ENCODE peak calls at places on chromosomes 2 and 18, in eight cellular contexts. Y is transverse colon; D is tibial artery; Q is aorta; G is neural progenitor cell; H is pancreas; W is upper lobe of right lung; A is effector memory CD4-positive, alpha-beta T cell. X is an unnamed sample. For H3K4me1, the result is how much of the 10 kb centered on the place peaks cover.

GRCh38 chr2:46805401-46805951 is 110.1 kb downstream of the MCFD2 start:
- DNase-seq in W (no peak), A (no peak), G (no peak), Q (no peak), H (no peak), Y (no peak), D (no peak), X (no peak)

GRCh38 chr2:127277028-127277427 is 16.9 kb downstream of the ERCC3 start:
- DNase-seq in Y (no peak), H (no peak), D (no peak), A (no peak), G (no peak), W (no peak), Q (no peak), X (no peak)

GRCh38 chr2:158894572-158894971 is 73.9 kb upstream of the TANC1 start:
- DNase-seq in H (no peak), Y (no peak), W (no peak), A (no peak), D (no peak), Q (no peak), G (no peak), X (no peak)

GRCh38 chr2:9307505-9307904 is 100.9 kb downstream of the ASAP2 start:
- DNase-seq in G (no peak), W (no peak), D (no peak), H (no peak), Q (no peak), Y (no peak), A (no peak), X (peak)

GRCh38 chr2:237876056-237876439 is 16.6 kb downstream of the RAMP1 start:
- DNase-seq in A (no peak), W (peak), G (no peak), D (peak), Y (no peak), H (no peak), Q (peak), X (no peak)

GRCh38 chr2:172052000-172052983 is 33.0 kb upstream of the DLX1 start:
- DNase-seq in H (no peak), D (no peak), Q (no peak), A (no peak), W (no peak), G (no peak), Y (no peak), X (peak)

GRCh38 chr2:185208261-185208660 is 530.3 kb upstream of the FSIP2 start:
- DNase-seq in Y (peak), Q (no peak), H (no peak), W (no peak), A (no peak), G (peak), D (no peak), X (peak)

GRCh38 chr18:26621161-26622026 is 73.0 kb upstream of the KCTD1 start:
- DNase-seq in Q (no peak), G (peak), D (no peak), A (no peak), Y (peak), H (peak), W (peak), X (peak)

GRCh38 chr2:135802350-135802749 is 34.6 kb downstream of the LCT start:
- DNase-seq in Y (no peak), W (no peak), H (no peak), Q (no peak), D (no peak), A (no peak), G (no peak), X (no peak)

GRCh38 chr2:213995400-213996105 is 415.3 kb upstream of the VWC2L start:
- DNase-seq in A (no peak), G (no peak), H (no peak), Q (no peak), Y (no peak), D (no peak), W (no peak), X (no peak)

GRCh38 chr2:120897399-120897798 is 161.7 kb downstream of the GLI2 start:
- DNase-seq in Y (no peak), A (no peak), H (no peak), W (no peak), D (no peak), Q (no peak), G (no peak), X (no peak)

GRCh38 chr2:205673312-205673711 is 9.0 kb upstream of the NRP2 start:
- DNase-seq in A (no peak), G (no peak), H (no peak), W (no peak), Q (no peak), Y (no peak), D (no peak), X (no peak)

GRCh38 chr2:54624611-54625071 is 98.8 kb upstream of the EML6 start:
- DNase-seq in H (no peak), Q (no peak), Y (no peak), W (no peak), A (no peak), D (no peak), G (no peak), X (no peak)

GRCh38 chr2:83168377-83168776 is 1290.7 kb downstream of the SUCLG1 start:
- DNase-seq in A (no peak), G (no peak), Y (no peak), D (no peak), Q (no peak), H (no peak), W (no peak), X (no peak)

GRCh38 chr2:209470466-209470865 is 46.6 kb downstream of the MAP2 start:
- DNase-seq in Y (no peak), Q (no peak), H (no peak), W (no peak), G (no peak), A (no peak), D (no peak), X (no peak)

GRCh38 chr2:119765404-119766002 is 5.8 kb downstream of the PTPN4 start:
- DNase-seq in Y (no peak), W (no peak), Q (no peak), D (no peak), H (no peak), A (no peak), G (no peak), X (no peak)

GRCh38 chr2:119760876-119761275 is 1.2 kb downstream of the PTPN4 start:
- DNase-seq in Y (no peak), G (no peak), H (no peak), D (no peak), Q (no peak), A (no peak), W (no peak), X (peak)

GRCh38 chr2:119766944-119767343 is 7.2 kb downstream of the PTPN4 start:
- DNase-seq in Q (no peak), D (no peak), W (no peak), H (no peak), A (no peak), Y (no peak), G (no peak), X (no peak)

GRCh38 chr2:119768731-119769130 is 9.0 kb downstream of the PTPN4 start:
- DNase-seq in H (no peak), A (no peak), Y (no peak), Q (no peak), D (no peak), G (no peak), W (no peak), X (no peak)

GRCh38 chr2:119764832-119765231 is 5.1 kb downstream of the PTPN4 start:
- DNase-seq in H (no peak), Q (no peak), D (no peak), W (no peak), A (no peak), G (no peak), Y (no peak), X (no peak)
- H3K4me1 ChIP-seq in H (under half), Q (under half), D (under half), W (under half), A (under half), G (under half), Y (under half), X (under half)

DNA sequence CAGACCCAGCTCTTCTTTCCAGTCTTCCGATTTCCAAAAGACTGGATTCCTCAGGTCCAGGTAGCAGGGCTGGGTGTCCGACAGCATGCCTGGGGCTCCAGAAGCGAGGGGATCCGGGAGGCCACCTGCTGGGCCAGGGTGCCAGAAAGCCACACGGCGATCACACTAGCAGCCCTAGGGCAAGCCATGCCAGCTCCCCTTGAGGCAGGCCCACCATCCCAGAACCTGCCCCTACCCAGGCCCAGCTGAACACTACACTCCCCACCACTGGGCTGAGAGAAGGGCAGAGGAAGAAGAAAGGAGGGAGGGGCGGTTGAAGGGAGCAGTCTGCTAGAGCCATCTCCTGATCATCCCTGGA is 163.1 kb downstream of the TNS1 start:
- DNase-seq in G (no peak), Q (no peak), D (no peak), Y (no peak), W (no peak), A (no peak), H (peak), X (no peak)
- H3K4me1 ChIP-seq in G (under half), Q (under half), D (half or more), Y (under half), W (half or more), A (under half), H (under half), X (under half)

GRCh38 chr18:58670561-58671121 is 624 bp upstream of the MALT1 start:
- DNase-seq in Y (no peak), G (peak), A (no peak), W (no peak), D (no peak), H (no peak), Q (no peak), X (no peak)
- H3K4me1 ChIP-seq in Y (under half), G (under half), A (under half), W (under half), D (under half), H (under half), Q (under half), X (under half)

GRCh38 chr2:223734346-223734745 is 103.0 kb downstream of the AP1S3 start:
- DNase-seq in G (no peak), A (no peak), D (no peak), Q (no peak), W (no peak), H (no peak), Y (no peak), X (no peak)

GRCh38 chr2:223737207-223737606 is 100.2 kb downstream of the AP1S3 start:
- DNase-seq in G (no peak), Y (no peak), H (no peak), D (no peak), Q (no peak), W (no peak), A (no peak), X (no peak)

GRCh38 chr2:223735035-223735640 is 102.2 kb downstream of the AP1S3 start:
- DNase-seq in D (no peak), A (no peak), H (no peak), Q (no peak), G (no peak), W (no peak), Y (no peak), X (no peak)

GRCh38 chr2:223736488-223736887 is 100.9 kb downstream of the AP1S3 start:
- DNase-seq in W (no peak), H (no peak), Y (no peak), Q (no peak), A (no peak), G (no peak), D (no peak), X (no peak)

DNA sequence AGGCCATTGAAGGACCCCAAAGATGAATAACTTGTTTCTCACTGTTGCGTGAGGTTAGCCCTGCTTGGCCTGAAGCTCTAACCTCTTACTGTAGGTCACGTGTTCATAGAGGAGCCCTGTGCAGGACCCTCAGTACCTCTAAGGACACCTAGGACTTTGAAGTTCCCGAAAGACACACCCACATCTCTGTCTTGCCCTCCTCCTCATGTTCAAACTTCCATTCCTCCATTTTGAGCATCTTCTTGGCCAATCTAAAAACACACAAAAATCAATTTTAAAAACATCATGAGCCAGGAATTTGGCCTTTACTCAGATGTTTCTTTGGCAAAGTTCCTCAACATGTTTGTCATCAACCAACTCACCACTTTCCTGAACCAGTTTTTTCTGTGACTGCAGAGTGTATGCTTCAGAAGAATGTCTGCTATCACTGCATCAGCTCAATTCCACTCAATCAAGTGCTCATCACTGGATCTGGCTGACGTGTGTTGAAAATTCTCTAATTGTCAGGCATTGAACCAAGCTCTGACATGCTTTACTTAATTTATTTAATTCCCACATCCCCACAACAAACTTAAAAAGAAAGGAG is 101.6 kb downstream of the AP1S3 start:
- DNase-seq in Y (no peak), D (no peak), W (no peak), H (no peak), A (no peak), G (no peak), Q (no peak), X (no peak)
- H3K4me1 ChIP-seq in Y (under half), D (under half), W (under half), H (under half), A (under half), G (under half), Q (under half), X (under half)

GRCh38 chr18:49030692-49031443 is 80.1 kb upstream of the SMAD7 start:
- DNase-seq in A (no peak), G (no peak), D (peak), Q (no peak), Y (no peak), H (no peak), W (peak), X (no peak)
- H3K4me1 ChIP-seq in A (under half), G (under half), D (under half), Q (under half), Y (under half), H (under half), W (under half), X (under half)

GRCh38 chr2:43158259-43158880 is 68.0 kb downstream of the ZFP36L2 start:
- DNase-seq in A (no peak), W (peak), Q (peak), H (no peak), D (peak), G (no peak), Y (peak), X (no peak)

GRCh38 chr2:43154685-43155084 is 71.7 kb downstream of the ZFP36L2 start:
- DNase-seq in H (no peak), D (no peak), G (no peak), Y (peak), W (no peak), Q (no peak), A (no peak), X (no peak)

GRCh38 chr2:43155842-43156511 is 70.4 kb downstream of the ZFP36L2 start:
- DNase-seq in G (no peak), H (no peak), W (no peak), A (no peak), D (no peak), Q (no peak), Y (peak), X (no peak)

GRCh38 chr2:43159797-43160196 is 66.6 kb downstream of the ZFP36L2 start:
- DNase-seq in G (no peak), D (no peak), A (no peak), H (no peak), Q (no peak), Y (no peak), W (no peak), X (no peak)

DNA sequence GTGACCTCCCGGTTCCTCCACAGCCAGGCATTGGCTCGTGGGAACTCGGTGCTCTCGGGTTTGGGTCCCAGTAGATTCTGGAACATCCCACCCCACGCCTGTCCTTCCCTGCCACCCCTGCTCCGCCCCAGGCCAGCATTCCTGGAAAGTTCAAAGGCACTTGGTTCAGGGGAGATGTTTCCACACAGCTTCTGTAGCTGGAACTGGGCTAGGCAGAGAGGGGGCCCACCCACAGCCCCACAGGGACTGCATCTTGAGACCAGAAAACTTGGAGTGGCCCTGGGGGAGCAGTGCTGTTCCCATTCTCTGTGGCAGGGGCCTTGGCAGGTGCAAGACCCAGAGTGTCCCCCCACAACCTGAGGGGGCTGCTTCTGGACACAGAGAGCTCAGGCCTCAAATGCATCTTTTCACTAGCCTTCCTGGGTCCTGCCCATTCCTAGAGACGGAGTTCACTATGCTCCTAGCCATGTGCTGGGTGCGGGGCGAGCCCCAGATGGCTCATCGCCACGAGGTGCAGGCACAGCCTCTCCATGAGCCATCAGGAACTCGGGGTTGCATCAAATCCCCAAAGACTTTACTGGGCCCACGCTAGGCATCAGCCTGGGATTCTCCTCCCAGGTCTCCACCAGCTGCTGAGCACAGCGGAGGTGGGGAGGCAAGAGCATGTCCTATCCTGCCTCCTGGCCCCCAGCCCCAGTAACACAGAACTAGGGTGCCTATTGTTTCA is 68.7 kb downstream of the ZFP36L2 start:
- DNase-seq in A (no peak), Q (no peak), D (no peak), W (peak), G (no peak), Y (no peak), H (no peak), X (no peak)
- H3K4me1 ChIP-seq in A (half or more), Q (under half), D (under half), W (under half), G (under half), Y (under half), H (under half), X (half or more)

GRCh38 chr2:144477281-144477942 is 42.5 kb downstream of the ZEB2 start:
- DNase-seq in Q (no peak), H (no peak), A (no peak), W (no peak), D (no peak), Y (no peak), G (no peak), X (no peak)

GRCh38 chr2:144475596-144475995 is 44.3 kb downstream of the ZEB2 start:
- DNase-seq in Q (no peak), W (no peak), H (no peak), D (no peak), A (no peak), Y (no peak), G (no peak), X (no peak)

GRCh38 chr2:144474017-144474416 is 45.9 kb downstream of the ZEB2 start:
- DNase-seq in W (no peak), Q (no peak), G (no peak), Y (no peak), A (no peak), H (no peak), D (no peak), X (no peak)

GRCh38 chr2:144472911-144473310 is 47.0 kb downstream of the ZEB2 start:
- DNase-seq in Q (no peak), H (no peak), D (no peak), G (no peak), W (no peak), A (no peak), Y (no peak), X (no peak)

DNA sequence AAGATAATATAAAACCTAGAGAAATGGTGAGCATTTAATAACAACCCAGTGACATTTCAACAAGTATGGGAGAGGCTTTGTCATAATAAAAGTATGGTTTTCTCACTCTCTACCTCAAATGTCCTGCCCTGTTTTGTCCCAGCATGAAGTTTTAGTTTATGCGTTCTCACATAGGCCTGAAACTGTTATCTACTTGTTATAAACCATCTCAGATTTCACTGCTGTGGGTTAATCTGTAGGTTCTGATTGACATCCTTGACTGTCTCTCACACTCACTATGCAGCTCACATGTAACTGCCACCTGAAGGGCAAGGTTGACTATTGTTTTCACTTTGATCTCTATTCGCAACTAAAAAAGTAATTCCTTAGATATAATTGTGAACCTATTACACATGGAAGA is 44.9 kb downstream of the ZEB2 start:
- DNase-seq in G (no peak), W (no peak), Y (no peak), A (no peak), D (no peak), H (no peak), Q (no peak), X (no peak)
- H3K4me1 ChIP-seq in G (half or more), W (under half), Y (under half), A (under half), D (under half), H (under half), Q (under half), X (under half)

DNA sequence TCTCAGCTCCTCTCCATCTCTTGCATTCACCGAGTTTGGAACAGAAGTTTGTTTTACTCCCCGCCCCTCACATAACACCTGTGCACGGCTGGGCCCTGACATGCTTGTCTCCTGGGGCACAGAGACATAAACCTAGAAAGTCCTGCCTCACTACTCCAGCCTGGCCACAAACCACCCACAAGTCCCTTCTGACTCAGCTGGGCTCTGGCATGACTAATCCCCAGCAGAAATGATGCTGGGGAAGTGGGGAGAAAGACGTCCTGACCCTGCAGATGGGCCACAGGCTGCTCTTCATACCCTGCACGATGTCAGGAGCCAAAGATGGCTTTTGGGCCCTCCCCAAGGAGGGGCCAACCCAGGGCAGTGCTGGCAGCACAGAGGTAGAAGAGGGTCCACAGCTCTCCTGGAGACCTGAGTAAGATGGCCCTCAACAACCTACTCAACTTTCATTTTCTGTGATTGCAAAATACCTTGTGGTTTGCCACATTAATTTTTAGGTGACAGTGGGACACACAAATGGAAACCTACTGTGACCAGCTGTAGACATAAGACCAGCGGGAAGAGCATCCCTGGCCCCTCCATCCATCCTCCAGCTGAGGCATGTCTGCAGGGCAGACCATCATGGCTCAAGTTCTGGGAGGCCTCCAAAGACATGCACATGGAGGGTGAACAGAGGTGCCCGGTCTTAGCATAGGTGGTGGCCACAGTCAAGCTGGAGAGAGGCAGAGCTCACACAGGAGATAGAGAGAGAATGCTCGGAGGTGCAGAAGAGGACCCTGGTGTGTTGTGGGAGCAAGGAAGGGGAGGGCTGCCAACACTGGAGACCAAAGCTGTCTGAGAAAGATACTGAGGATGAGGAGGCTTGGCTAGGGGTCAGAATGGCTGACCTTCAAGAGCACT is 40.0 kb downstream of the DNMT3A start:
- DNase-seq in G (no peak), Q (no peak), Y (peak), A (peak), W (no peak), H (no peak), D (no peak), X (no peak)
- H3K4me1 ChIP-seq in G (under half), Q (under half), Y (under half), A (under half), W (under half), H (under half), D (under half), X (under half)

X was measured in Caco-2.